ENCODE peak calls at places on chromosomes 5 and 9, in four cellular contexts. J is Peyer's patch, S is IMR-90, V is lower lobe of right lung. K is an unnamed sample. For H3K36me3, the result is how much of the 10 kb centered on the place peaks cover.

GRCh38 chr9:96033896-96034295 is 158.4 kb downstream of the ERCC6L2 start:
- DNase-seq in J (no peak), S (no peak), V (no peak), K (no peak)

GRCh38 chr5:79792518-79792917 is 102.9 kb downstream of the CMYA5 start:
- DNase-seq in V (no peak), S (no peak), J (no peak), K (no peak)

GRCh38 chr9:130718576-130718975 is 25.0 kb downstream of the EXOSC2 start:
- DNase-seq in J (no peak), V (no peak), S (no peak), K (no peak)

GRCh38 chr5:90956511-90956910 is 397.9 kb downstream of the ADGRV1 start:
- DNase-seq in J (no peak), V (no peak), S (no peak), K (no peak)

GRCh38 chr9:136564379-136564988 is 18.6 kb upstream of the NOTCH1 start:
- DNase-seq in S (peak), V (peak), J (no peak), K (no peak)

GRCh38 chr9:78118742-78119473 is 87.3 kb upstream of the GNAQ start:
- DNase-seq in V (no peak), S (peak), J (no peak), K (no peak)

GRCh38 chr5:170745481-170746061 is 38.0 kb upstream of the GABRP start:
- DNase-seq in S (peak), V (peak), J (no peak), K (peak)

GRCh38 chr9:29129763-29130162 is 1556.5 kb upstream of the C9orf72 start:
- DNase-seq in V (no peak), S (no peak), J (no peak), K (no peak)

GRCh38 chr5:115586525-115587146 is 15.6 kb downstream of the TICAM2 start:
- DNase-seq in V (no peak), J (no peak), S (peak), K (no peak)

GRCh38 chr9:107059215-107059614 is 196.2 kb downstream of the ZNF462 start:
- DNase-seq in S (no peak), J (no peak), V (no peak), K (no peak)

GRCh38 chr5:17305964-17306725 is 88.7 kb downstream of the BASP1 start:
- DNase-seq in V (peak), S (peak), J (no peak), K (peak)

GRCh38 chr9:12968093-12968492 is 193.3 kb downstream of the LURAP1L start:
- DNase-seq in V (no peak), J (no peak), S (peak), K (no peak)

GRCh38 chr5:123075521-123076163 is 13.4 kb upstream of the PRDM6 start:
- DNase-seq in V (no peak), J (no peak), S (no peak), K (no peak)

GRCh38 chr9:6216002-6216401 is 395 bp downstream of the IL33 start:
- DNase-seq in J (no peak), S (no peak), V (no peak), K (no peak)

GRCh38 chr9:6219981-6220380 is 4.4 kb downstream of the IL33 start:
- DNase-seq in S (no peak), J (no peak), V (no peak), K (no peak)

GRCh38 chr9:6216951-6217350 is 1.3 kb downstream of the IL33 start:
- DNase-seq in J (no peak), S (no peak), V (no peak), K (no peak)

GRCh38 chr9:6219040-6219439 is 3.4 kb downstream of the IL33 start:
- DNase-seq in S (no peak), V (no peak), J (no peak), K (no peak)

DNA sequence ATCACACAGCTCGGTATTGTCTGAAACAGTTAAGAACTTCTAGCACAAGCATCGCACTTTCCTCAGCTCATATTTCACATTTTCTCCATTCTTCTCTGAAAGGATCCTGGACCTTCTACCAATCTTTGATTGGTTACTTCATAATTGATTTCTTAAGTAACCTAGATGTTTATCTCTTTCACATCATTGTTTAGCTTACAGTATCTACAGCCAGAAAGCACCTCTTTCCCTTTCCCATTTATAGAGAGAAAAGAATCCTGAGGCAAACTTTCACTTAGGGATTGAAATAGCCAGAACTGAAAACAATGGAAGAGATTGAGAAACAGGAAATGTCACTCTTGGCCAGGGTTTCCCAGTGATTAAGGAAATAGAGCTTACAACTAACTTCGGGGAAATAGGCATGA is 2.5 kb downstream of the IL33 start:
- DNase-seq in J (no peak), S (peak), V (no peak), K (peak)
- H3K4me3 ChIP-seq in J (no peak), S (no peak), V (peak), K (no peak)

GRCh38 chr5:33472805-33473409 is 32.1 kb downstream of the TARS1 start:
- DNase-seq in J (no peak), S (no peak), V (no peak), K (no peak)
- H3K36me3 ChIP-seq in J (half or more), S (under half), V (half or more), K (under half)

DNA sequence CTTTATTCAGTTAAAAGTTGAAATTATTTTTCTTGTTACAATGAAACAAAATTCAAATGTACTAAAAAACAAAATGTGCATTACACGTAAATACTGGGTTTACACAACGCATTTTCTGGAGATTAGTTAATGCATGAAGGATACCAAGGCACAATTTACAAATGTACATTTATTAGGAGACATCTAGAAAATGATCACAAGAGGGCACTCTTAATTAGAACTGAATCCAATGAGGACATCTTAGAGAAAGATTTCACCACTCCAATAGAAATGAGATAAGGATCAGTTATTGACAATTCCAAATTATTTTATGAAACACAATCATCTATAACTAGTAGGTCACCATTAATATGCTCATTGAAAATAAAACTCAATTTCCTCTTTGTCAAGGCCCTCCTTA is 36.6 kb upstream of the CDH12 start:
- DNase-seq in V (no peak), J (no peak), S (no peak), K (no peak)
- TF ChIP-seq CTCF in V (no peak), J (peak), S (no peak), K (no peak)

DNA sequence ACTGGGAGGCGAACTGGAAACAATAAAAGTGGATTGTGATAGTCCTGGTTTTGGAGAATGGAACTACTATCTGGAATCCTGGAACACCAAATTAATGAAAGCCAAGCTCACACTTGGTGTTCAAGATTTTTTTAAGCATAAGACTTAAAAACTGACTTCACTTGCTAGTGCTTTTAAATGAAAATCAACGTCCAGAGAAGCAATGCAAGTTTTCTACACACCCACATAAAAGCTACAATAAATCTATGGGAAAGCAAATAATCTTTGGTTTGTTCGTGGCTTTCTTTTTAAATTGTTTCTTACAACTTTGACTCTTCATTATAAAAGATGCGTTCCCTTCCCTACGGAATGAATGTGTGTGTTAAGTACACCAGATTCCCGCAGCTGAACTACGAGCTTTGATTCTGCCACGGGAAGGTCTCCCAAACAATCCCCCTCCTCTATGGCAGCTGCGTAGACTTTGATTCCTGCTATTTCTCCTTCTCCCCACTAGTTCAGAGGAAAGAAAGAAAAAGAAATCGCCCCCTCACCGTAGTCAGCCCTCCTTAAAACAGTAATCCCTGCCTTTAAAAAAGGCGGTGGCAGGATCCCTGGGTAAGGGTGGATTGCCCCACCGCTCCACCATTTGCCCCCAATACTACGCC is 1057.2 kb upstream of the DMAC1 start:
- DNase-seq in S (no peak), J (no peak), V (no peak), K (no peak)
- H3K4me3 ChIP-seq in S (peak), J (peak), V (peak), K (peak)

GRCh38 chr5:157911568-157911967 is 52.6 kb upstream of the CLINT1 start:
- DNase-seq in V (no peak), S (no peak), J (no peak), K (no peak)
- H3K36me3 ChIP-seq in V (under half), S (under half), J (under half), K (under half)

DNA sequence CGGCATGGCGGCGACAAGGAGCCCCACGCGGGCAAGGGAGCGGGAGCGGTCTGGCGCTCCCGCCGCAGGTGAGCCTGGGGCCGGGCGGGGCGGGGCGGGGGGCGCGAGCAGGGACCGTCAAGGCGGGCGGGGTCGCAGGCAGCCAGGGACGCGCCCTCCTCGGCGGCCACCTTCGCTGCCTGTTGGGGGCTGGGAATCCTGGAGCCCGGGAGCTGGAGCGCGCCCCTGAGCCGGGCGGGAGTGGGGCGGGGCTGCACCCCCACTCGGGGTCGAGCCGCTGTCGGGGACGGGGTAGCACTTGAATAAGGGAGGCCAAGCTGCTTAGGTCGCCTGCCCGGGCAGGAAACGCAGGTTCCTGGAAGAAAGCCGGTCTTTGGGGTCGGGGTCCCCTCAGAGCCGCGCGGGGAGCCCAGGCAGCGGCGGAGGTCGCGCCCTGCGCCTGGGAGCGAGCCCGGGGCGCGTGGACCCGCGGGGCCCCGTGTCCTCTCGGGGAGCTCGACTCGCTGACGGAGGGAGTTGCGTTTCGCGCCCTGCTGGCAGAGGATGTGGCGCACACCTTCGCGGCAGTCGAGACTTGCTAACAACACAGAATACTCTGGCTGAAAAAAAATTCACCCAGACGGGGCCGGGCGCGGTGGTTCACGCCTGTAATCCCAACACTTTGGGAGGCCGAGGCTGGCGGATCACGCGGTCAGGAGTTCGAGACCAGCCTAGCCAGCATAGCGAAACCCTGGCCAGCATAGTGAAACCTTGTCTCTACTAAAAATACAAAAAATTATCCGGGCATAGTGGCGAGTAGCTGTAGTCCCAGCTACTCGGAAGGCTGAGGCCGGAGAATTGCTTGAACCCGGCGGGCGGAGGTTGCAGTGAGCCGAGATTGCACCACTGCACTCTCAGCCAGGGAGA is 552 bp downstream of the OTULINL start:
- DNase-seq in S (no peak), J (peak), V (peak), K (peak)
- TF ChIP-seq CTCF in S (no peak), J (peak), V (peak), K (peak)

DNA sequence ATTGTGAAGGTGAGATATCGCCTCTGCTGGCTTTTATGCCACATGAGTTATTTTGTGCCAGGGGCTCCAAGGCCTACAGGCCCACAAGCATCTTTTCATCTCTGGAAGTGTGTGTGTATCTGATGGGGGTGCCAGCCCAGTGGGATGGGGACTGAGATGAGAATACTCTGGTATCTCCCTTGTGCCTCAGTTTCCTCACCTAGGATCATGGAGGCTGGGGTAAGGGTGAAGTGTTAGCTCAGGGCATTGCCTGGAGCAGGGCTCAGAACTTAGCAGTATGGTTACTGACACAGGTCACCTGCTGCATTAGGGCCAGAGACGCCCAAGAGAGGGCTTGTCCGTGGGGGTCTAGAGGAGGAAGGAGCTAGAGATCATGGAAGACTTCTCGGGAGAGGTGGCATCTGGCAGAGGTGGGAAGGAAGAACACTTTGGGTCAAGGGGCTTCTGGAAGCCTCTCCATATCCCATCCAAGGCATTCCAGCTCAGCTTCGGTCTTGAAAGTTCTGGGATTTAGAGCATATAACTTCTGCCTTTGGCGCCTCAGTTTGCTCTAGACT is 755 bp upstream of the WNK2 start:
- DNase-seq in V (no peak), J (no peak), S (no peak), K (no peak)
- H3K4me3 ChIP-seq in V (peak), J (no peak), S (no peak), K (no peak)

DNA sequence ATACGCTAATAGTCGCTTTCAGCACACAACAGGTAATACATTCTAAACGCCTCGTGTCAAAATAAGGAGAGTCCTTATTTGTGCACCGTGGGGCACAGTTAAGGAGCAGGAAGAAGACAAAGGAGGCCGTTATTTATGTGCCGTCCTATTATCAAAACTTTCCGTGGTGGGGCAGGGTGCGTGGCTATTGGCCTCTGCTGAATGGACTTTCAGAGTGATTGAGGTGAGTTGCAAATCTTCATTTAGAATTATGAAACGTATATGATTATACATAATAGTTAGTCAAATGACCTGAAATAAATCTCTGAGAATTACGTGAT is 833 bp downstream of the C5orf24 start:
- DNase-seq in V (no peak), J (no peak), S (no peak), K (no peak)
- H3K36me3 ChIP-seq in V (under half), J (under half), S (under half), K (under half)

GRCh38 chr5:128498844-128499455 is 39.1 kb downstream of the FBN2 start:
- DNase-seq in J (no peak), V (no peak), S (peak), K (peak)

GRCh38 chr5:128493657-128494329 is 44.3 kb downstream of the FBN2 start:
- DNase-seq in S (peak), J (no peak), V (no peak), K (no peak)

GRCh38 chr5:128491291-128491690 is 46.8 kb downstream of the FBN2 start:
- DNase-seq in J (no peak), S (peak), V (no peak), K (no peak)

GRCh38 chr5:128494516-128494915 is 43.5 kb downstream of the FBN2 start:
- DNase-seq in S (no peak), V (no peak), J (no peak), K (no peak)
- TF ChIP-seq CTCF in S (no peak), V (no peak), J (no peak), K (no peak)

K was measured in prostate gland.